ENCODE peak calls at places on chromosomes 1 and 21, in nine cellular contexts. L is AG04450, X is tibial nerve, F is adrenal gland, C is endodermal cell, U is ascending aorta, P is thoracic aorta, T is heart left ventricle, Z is OCI-LY7. N is an unnamed sample.

GRCh38 chr1:43933386-43934278 is at the start of gene ARTN:
- DNase-seq in L (no peak), X (no peak), F (peak), C (peak), U (no peak), P (no peak), T (no peak), Z (no peak), N (peak)

GRCh38 chr1:178609015-178609414 is 96.1 kb downstream of the TEX35 start:
- DNase-seq in L (peak), X (no peak), F (no peak), C (no peak), U (no peak), P (no peak), T (no peak), Z (no peak), N (no peak)

GRCh38 chr1:8318436-8318835 is 522 bp downstream of the SLC45A1 start:
- DNase-seq in L (no peak), X (no peak), F (no peak), C (no peak), U (no peak), P (no peak), T (no peak), Z (no peak), N (no peak)

GRCh38 chr1:100482167-100482566 is 55.8 kb upstream of the GPR88 start:
- DNase-seq in L (no peak), X (no peak), F (no peak), C (no peak), U (no peak), P (no peak), T (no peak), Z (no peak), N (no peak)

GRCh38 chr1:78006491-78006890 is 1.8 kb downstream of the DNAJB4 start:
- DNase-seq in L (no peak), X (no peak), F (no peak), C (no peak), U (no peak), P (no peak), T (no peak), Z (no peak), N (no peak)

GRCh38 chr1:225422795-225423517 is 4.9 kb downstream of the LBR start:
- DNase-seq in L (no peak), X (no peak), F (no peak), C (no peak), U (no peak), P (no peak), T (no peak), Z (no peak), N (no peak)

GRCh38 chr1:186762653-186763052 is 66.1 kb upstream of the PLA2G4A start:
- DNase-seq in L (no peak), X (no peak), F (no peak), C (no peak), U (no peak), P (no peak), T (no peak), Z (no peak), N (no peak)

GRCh38 chr1:215682232-215682631 is 115.1 kb downstream of the KCTD3 start:
- DNase-seq in L (no peak), X (no peak), F (no peak), C (no peak), U (no peak), P (no peak), T (no peak), Z (no peak), N (no peak)

GRCh38 chr1:224498574-224499170 is 64.1 kb upstream of the WDR26 start:
- DNase-seq in L (no peak), X (no peak), F (no peak), C (peak), U (no peak), P (no peak), T (no peak), Z (no peak), N (no peak)

GRCh38 chr1:8816831-8817412 is 518 bp downstream of the RERE start:
- DNase-seq in L (no peak), X (no peak), F (peak), C (peak), U (no peak), P (no peak), T (peak), Z (peak), N (peak)

GRCh38 chr1:206136241-206136640 is 19.1 kb upstream of the AVPR1B start:
- DNase-seq in L (no peak), X (no peak), F (no peak), C (no peak), U (no peak), P (no peak), T (no peak), Z (no peak), N (no peak)

GRCh38 chr1:201363455-201363854 is 14.0 kb downstream of the TNNT2 start:
- DNase-seq in L (no peak), X (no peak), F (no peak), C (peak), U (no peak), P (no peak), T (peak), Z (no peak), N (no peak)

GRCh38 chr1:225926551-225927113 is 2.6 kb upstream of the PYCR2 start:
- DNase-seq in L (no peak), X (no peak), F (no peak), C (peak), U (no peak), P (no peak), T (no peak), Z (peak), N (no peak)

GRCh38 chr1:96538883-96539282 is 182.7 kb upstream of the PTBP2 start:
- DNase-seq in L (peak), X (peak), F (no peak), C (no peak), U (no peak), P (peak), T (no peak), Z (no peak), N (peak)

GRCh38 chr1:1920608-1921458 is 1.8 kb upstream of the TMEM52 start:
- DNase-seq in L (no peak), X (no peak), F (no peak), C (peak), U (no peak), P (no peak), T (peak), Z (no peak), N (no peak)

GRCh38 chr1:230681599-230681998 is 32.3 kb downstream of the AGT start:
- DNase-seq in L (peak), X (no peak), F (peak), C (no peak), U (no peak), P (no peak), T (no peak), Z (no peak), N (no peak)

GRCh38 chr1:160062134-160062533 is 7.8 kb downstream of the KCNJ10 start:
- DNase-seq in L (no peak), X (peak), F (no peak), C (no peak), U (no peak), P (no peak), T (no peak), Z (no peak), N (no peak)

GRCh38 chr1:226364129-226364899 is 43.6 kb downstream of the PARP1 start:
- DNase-seq in L (no peak), X (no peak), F (no peak), C (no peak), U (peak), P (no peak), T (no peak), Z (no peak), N (no peak)

GRCh38 chr1:75265792-75266191 is 131.6 kb downstream of the LHX8 start:
- DNase-seq in L (no peak), X (no peak), F (no peak), C (no peak), U (no peak), P (no peak), T (no peak), Z (peak), N (no peak)

GRCh38 chr1:157219600-157219999 is 81.4 kb upstream of the ETV3 start:
- DNase-seq in L (no peak), X (no peak), F (no peak), C (peak), U (no peak), P (no peak), T (no peak), Z (no peak), N (no peak)

GRCh38 chr1:145997156-145998023 is 1.0 kb upstream of the TXNIP start:
- DNase-seq in L (no peak), X (no peak), F (no peak), C (no peak), U (no peak), P (no peak), T (peak), Z (peak), N (peak)

GRCh38 chr1:207752456-207753132 is 740 bp downstream of the CD46 start:
- DNase-seq in L (no peak), X (no peak), F (peak), C (peak), U (no peak), P (no peak), T (no peak), Z (peak), N (no peak)

GRCh38 chr1:67652800-67653199 is 32.2 kb upstream of the GADD45A start:
- DNase-seq in L (peak), X (no peak), F (peak), C (no peak), U (no peak), P (no peak), T (no peak), Z (no peak), N (no peak)

GRCh38 chr1:203930343-203930742 is 68.9 kb downstream of the SNRPE start:
- DNase-seq in L (no peak), X (no peak), F (no peak), C (no peak), U (no peak), P (no peak), T (no peak), Z (no peak), N (no peak)

GRCh38 chr1:198444792-198445191 is 95.7 kb downstream of the ATP6V1G3 start:
- DNase-seq in L (peak), X (no peak), F (no peak), C (no peak), U (no peak), P (no peak), T (no peak), Z (no peak), N (no peak)

GRCh38 chr1:41783189-41783639 is 135.5 kb downstream of the HIVEP3 start:
- DNase-seq in L (peak), X (no peak), F (peak), C (no peak), U (no peak), P (no peak), T (no peak), Z (no peak), N (no peak)

GRCh38 chr1:100188617-100189016 is 10.6 kb upstream of the LRRC39 start:
- DNase-seq in L (peak), X (no peak), F (peak), C (no peak), U (no peak), P (no peak), T (no peak), Z (no peak), N (no peak)

GRCh38 chr1:110308247-110308646 is 30.9 kb upstream of the RBM15 start:
- DNase-seq in L (peak), X (no peak), F (no peak), C (no peak), U (no peak), P (no peak), T (no peak), Z (no peak), N (no peak)

GRCh38 chr1:208065862-208066261 is 154.9 kb upstream of the CD34 start:
- DNase-seq in L (no peak), X (no peak), F (no peak), C (no peak), U (no peak), P (no peak), T (no peak), Z (no peak), N (no peak)

GRCh38 chr1:209672705-209673630 is 2.2 kb upstream of the G0S2 start:
- DNase-seq in L (no peak), X (no peak), F (peak), C (no peak), U (no peak), P (no peak), T (no peak), Z (no peak), N (no peak)

GRCh38 chr21:27359141-27359540 is 392.3 kb upstream of the ADAMTS5 start:
- DNase-seq in L (peak), X (no peak), F (no peak), C (no peak), U (no peak), P (no peak), T (no peak), Z (no peak), N (no peak)

GRCh38 chr21:27645285-27645684 is 678.4 kb upstream of the ADAMTS5 start:
- DNase-seq in L (no peak), X (no peak), F (no peak), C (no peak), U (no peak), P (no peak), T (no peak), Z (no peak), N (no peak)

GRCh38 chr1:195097316-195097715 is 1510.9 kb downstream of the KCNT2 start:
- DNase-seq in L (no peak), X (no peak), F (no peak), C (peak), U (no peak), P (no peak), T (no peak), Z (no peak), N (no peak)

DNA sequence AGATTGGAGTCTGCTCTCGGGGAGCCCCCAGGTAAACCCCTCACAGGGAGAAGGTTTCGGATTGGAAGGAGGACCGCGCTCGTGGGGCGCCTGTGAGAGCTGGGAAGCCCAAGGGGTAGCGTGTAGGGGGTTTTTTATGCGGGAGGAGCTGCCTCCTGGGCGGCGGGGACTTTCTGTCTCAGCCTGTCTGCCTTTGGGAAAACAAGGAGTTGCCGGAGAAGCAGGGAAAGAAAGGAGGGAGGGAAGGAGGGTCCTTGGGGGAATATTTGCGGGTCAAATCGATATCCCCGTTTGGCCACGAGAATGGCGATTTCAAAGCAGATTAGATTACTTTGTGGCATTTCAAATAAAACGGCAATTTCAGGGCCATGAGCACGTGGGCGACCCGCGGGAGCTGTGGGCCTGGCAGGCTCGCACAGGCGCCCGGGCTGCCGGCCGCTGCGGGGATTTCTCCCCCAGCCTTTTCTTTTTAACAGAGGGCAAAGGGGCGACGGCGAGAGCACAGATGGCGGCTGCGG is 9.7 kb downstream of the SIM2 start:
- DNase-seq in L (no peak), X (no peak), F (no peak), C (no peak), U (no peak), P (no peak), T (no peak), Z (no peak), N (no peak)
- H3K4me3 ChIP-seq in L (no peak), X (peak), F (no peak), C (no peak), U (peak), P (peak), T (no peak), Z (no peak), N (no peak)

DNA sequence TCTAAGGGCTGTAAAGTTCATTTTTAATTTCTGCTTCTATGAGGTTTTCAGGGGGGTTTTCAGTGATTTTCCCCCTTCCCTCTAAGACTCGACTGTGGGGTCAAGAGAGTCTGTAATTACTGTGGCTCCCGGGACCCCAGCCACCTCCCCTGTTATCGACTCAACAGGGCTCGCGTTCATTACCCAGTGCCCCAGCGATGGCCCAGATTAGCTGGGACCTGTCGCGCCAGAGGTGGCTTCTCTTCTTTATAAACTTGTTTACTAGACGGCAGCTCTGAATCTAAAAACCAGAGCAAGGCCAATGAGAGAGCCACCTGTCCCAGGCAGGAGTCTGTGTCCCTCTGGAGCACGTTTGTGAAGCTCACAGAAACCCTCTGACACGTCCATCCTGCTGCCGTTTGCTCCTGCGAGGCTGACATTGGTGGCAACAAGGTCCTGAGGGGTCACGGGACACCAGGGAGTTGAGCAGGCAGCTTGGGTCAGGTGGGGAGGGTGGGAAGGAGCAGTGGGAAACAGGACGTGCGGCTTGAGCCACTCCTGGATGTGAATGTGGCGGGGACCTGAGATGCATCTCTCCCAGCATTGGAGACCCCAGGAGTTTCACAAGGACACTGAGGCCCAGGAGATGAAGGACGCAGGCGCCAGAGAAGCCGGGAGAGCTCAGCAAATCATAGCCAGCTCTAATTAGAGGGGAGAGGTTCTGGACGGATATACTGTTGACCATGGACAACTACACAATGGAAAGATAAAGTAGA is 148.8 kb downstream of the PEX14 start:
- DNase-seq in L (no peak), X (no peak), F (no peak), C (no peak), U (no peak), P (no peak), T (peak), Z (no peak), N (peak)
- H3K27ac ChIP-seq in L (no peak), X (no peak), F (no peak), C (no peak), U (no peak), P (no peak), T (no peak), Z (no peak), N (no peak)

DNA sequence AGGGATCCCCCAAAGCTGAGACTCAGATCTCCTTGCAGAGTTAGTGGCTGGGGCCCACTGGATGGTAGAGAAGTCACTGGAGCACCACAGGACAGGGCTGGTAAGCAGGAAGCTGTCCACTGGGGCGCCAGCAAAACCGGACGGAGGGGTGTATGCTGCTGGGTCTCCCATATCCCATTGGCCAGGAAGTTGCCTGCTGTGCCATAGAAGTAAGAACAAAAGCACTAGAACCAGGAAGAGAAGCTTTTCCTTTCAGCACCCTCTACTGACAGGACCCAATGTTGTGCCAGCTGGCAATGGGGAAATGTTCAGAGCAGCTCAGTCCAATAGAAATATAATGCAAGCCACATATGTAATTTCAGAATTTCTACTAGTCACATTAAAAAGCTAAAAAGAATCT is 146.6 kb downstream of the SPATA46 start:
- DNase-seq in L (no peak), X (no peak), F (peak), C (peak), U (no peak), P (no peak), T (no peak), Z (peak), N (no peak)
- TF ChIP-seq CTCF in L (peak), X (peak), F (no peak), C (peak), U (no peak), P (no peak), T (no peak), Z (peak), N (no peak)

GRCh38 chr1:193190096-193190744 is 3.8 kb upstream of the B3GALT2 start:
- DNase-seq in L (no peak), X (no peak), F (no peak), C (no peak), U (no peak), P (no peak), T (no peak), Z (no peak), N (no peak)
- H3K4me3 ChIP-seq in L (no peak), X (no peak), F (no peak), C (no peak), U (no peak), P (no peak), T (no peak), Z (no peak), N (no peak)

GRCh38 chr1:173638043-173639021 is 3.2 kb downstream of the TEX50 start:
- DNase-seq in L (no peak), X (no peak), F (no peak), C (no peak), U (no peak), P (no peak), T (no peak), Z (no peak), N (no peak)

GRCh38 chr1:173635116-173635515 is at the start of gene TEX50:
- DNase-seq in L (no peak), X (no peak), F (no peak), C (no peak), U (no peak), P (no peak), T (no peak), Z (no peak), N (no peak)

GRCh38 chr1:173639102-173639501 is 4.0 kb downstream of the TEX50 start:
- DNase-seq in L (no peak), X (no peak), F (no peak), C (no peak), U (no peak), P (no peak), T (no peak), Z (no peak), N (no peak)
- H3K27ac ChIP-seq in L (no peak), X (no peak), F (no peak), C (no peak), U (no peak), P (no peak), T (no peak), Z (no peak), N (no peak)

GRCh38 chr21:34795152-34796141 is 126.7 kb downstream of the CLIC6 start:
- DNase-seq in L (no peak), X (no peak), F (no peak), C (no peak), U (no peak), P (no peak), T (no peak), Z (no peak), N (no peak)
- TF ChIP-seq CTCF in L (no peak), X (no peak), F (no peak), C (no peak), U (no peak), P (no peak), T (no peak), Z (no peak), N (no peak)

GRCh38 chr1:228417471-228418203 is 976 bp upstream of the TRIM17 start:
- DNase-seq in L (no peak), X (no peak), F (no peak), C (no peak), U (no peak), P (no peak), T (no peak), Z (no peak), N (no peak)

GRCh38 chr1:228417061-228417460 is 400 bp upstream of the TRIM17 start:
- DNase-seq in L (no peak), X (no peak), F (no peak), C (peak), U (no peak), P (no peak), T (no peak), Z (no peak), N (no peak)

GRCh38 chr1:228415221-228415620 is 1.4 kb downstream of the TRIM17 start:
- DNase-seq in L (no peak), X (no peak), F (no peak), C (no peak), U (no peak), P (no peak), T (no peak), Z (no peak), N (no peak)

GRCh38 chr1:228415853-228416216 is 826 bp downstream of the TRIM17 start:
- DNase-seq in L (no peak), X (no peak), F (no peak), C (no peak), U (no peak), P (no peak), T (no peak), Z (no peak), N (no peak)

GRCh38 chr1:228416217-228416971 is at the start of gene TRIM17:
- DNase-seq in L (no peak), X (no peak), F (no peak), C (peak), U (no peak), P (no peak), T (no peak), Z (no peak), N (no peak)
- H3K4me3 ChIP-seq in L (peak), X (peak), F (peak), C (peak), U (peak), P (peak), T (peak), Z (no peak), N (peak)

GRCh38 chr1:56566040-56566774 is 13.2 kb downstream of the PLPP3 start:
- DNase-seq in L (no peak), X (no peak), F (no peak), C (peak), U (no peak), P (no peak), T (no peak), Z (no peak), N (no peak)
- H3K27ac ChIP-seq in L (no peak), X (no peak), F (no peak), C (peak), U (no peak), P (no peak), T (peak), Z (no peak), N (no peak)

N was measured in uterus.